ENCODE peak calls at places on chromosomes 4 and X, in ten cellular contexts. I is RCC 7860; G is Right ventricle myocardium superior; F is stimulated activated CD4-positive, alpha-beta T cell treated with anti-CD3 and anti-CD28 coated beads, Interleukin-15, amount 100 ng/mL, for 48 hours; Q is bronchial epithelial cell; X is globus pallidus; M is amygdala; H is iPS-NIHi11; W is activated T-cell treated with anti-CD3 and anti-CD28 coated beads, Interleukin-2, amount 50 U/mL, for 72 hours; K is NCI-H82. U is an unnamed sample.

GRCh38 chr4:112038861-112039260 is 106.4 kb upstream of the FAM241A start:
- DNase-seq in I (peak), G (no peak), F (no peak), Q (peak), X (no peak), M (no peak), H (no peak), W (no peak), K (no peak), U (no peak)

GRCh38 chr4:188613976-188614375 is 474.7 kb downstream of the TRIML1 start:
- DNase-seq in I (peak), G (no peak), F (no peak), Q (no peak), X (no peak), M (no peak), H (no peak), W (no peak), K (no peak), U (no peak)

GRCh38 chr4:168129802-168130201 is 37.5 kb downstream of the ANXA10 start:
- DNase-seq in I (no peak), G (no peak), F (no peak), Q (no peak), X (no peak), M (no peak), H (no peak), W (no peak), K (no peak), U (no peak)

GRCh38 chr4:104446431-104446925 is 48.2 kb downstream of the CXXC4 start:
- DNase-seq in I (no peak), G (no peak), F (no peak), Q (no peak), X (no peak), M (no peak), H (no peak), W (no peak), K (no peak), U (no peak)

GRCh38 chr4:81698536-81698935 is 226.8 kb upstream of the RASGEF1B start:
- DNase-seq in I (no peak), G (no peak), F (no peak), Q (no peak), X (no peak), M (no peak), H (no peak), W (no peak), K (peak), U (no peak)

GRCh38 chr4:34422472-34422871 is 1821.8 kb downstream of the ARAP2 start:
- DNase-seq in I (no peak), G (no peak), F (no peak), Q (peak), X (no peak), M (no peak), H (no peak), W (no peak), K (peak), U (no peak)

GRCh38 chr4:175422331-175422730 is 389.7 kb downstream of the GPM6A start:
- DNase-seq in I (peak), G (no peak), F (no peak), Q (no peak), X (no peak), M (no peak), H (no peak), W (no peak), K (no peak), U (no peak)

GRCh38 chrX:74180716-74181115 is 123.3 kb upstream of the ZCCHC13 start:
- DNase-seq in I (no peak), G (no peak), F (no peak), Q (no peak), X (no peak), M (no peak), H (no peak), W (no peak), K (no peak), U (no peak)

GRCh38 chr4:958314-958665 is 15.1 kb downstream of the DGKQ start:
- DNase-seq in I (no peak), G (peak), F (no peak), Q (no peak), X (no peak), M (no peak), H (peak), W (no peak), K (no peak), U (no peak)

GRCh38 chrX:31209005-31209612 is 137.3 kb upstream of the FTHL17 start:
- DNase-seq in I (no peak), G (no peak), F (no peak), Q (peak), X (no peak), M (no peak), H (no peak), W (no peak), K (no peak), U (no peak)

GRCh38 chr4:153555730-153556440 is 89.7 kb downstream of the TMEM131L start:
- DNase-seq in I (no peak), G (peak), F (no peak), Q (no peak), X (no peak), M (no peak), H (peak), W (no peak), K (no peak), U (no peak)

GRCh38 chr4:575281-576141 is 584 bp downstream of the TMEM271 start:
- DNase-seq in I (no peak), G (peak), F (no peak), Q (peak), X (no peak), M (no peak), H (peak), W (peak), K (peak), U (no peak)

GRCh38 chr4:41203169-41203568 is 11.2 kb downstream of the APBB2 start:
- DNase-seq in I (no peak), G (no peak), F (no peak), Q (no peak), X (no peak), M (no peak), H (no peak), W (no peak), K (no peak), U (no peak)

GRCh38 chr4:158809611-158810486 is 41.0 kb downstream of the FNIP2 start:
- DNase-seq in I (peak), G (no peak), F (no peak), Q (peak), X (no peak), M (no peak), H (no peak), W (no peak), K (no peak), U (peak)

GRCh38 chrX:9785944-9786741 is at the start of gene SHROOM2:
- DNase-seq in I (no peak), G (no peak), F (no peak), Q (no peak), X (no peak), M (no peak), H (peak), W (peak), K (peak), U (no peak)

GRCh38 chr4:19983072-19983471 is 268.6 kb upstream of the SLIT2 start:
- DNase-seq in I (peak), G (no peak), F (no peak), Q (peak), X (no peak), M (no peak), H (no peak), W (no peak), K (no peak), U (no peak)

GRCh38 chr4:170248576-170248975 is 158.8 kb upstream of the AADAT start:
- DNase-seq in I (peak), G (no peak), F (no peak), Q (peak), X (no peak), M (no peak), H (no peak), W (no peak), K (no peak), U (no peak)

GRCh38 chr4:4577359-4577875 is 35.6 kb upstream of the STX18 start:
- DNase-seq in I (no peak), G (no peak), F (no peak), Q (peak), X (no peak), M (no peak), H (no peak), W (no peak), K (no peak), U (no peak)

GRCh38 chrX:85622635-85623034 is 243.2 kb upstream of the POF1B start:
- DNase-seq in I (no peak), G (no peak), F (no peak), Q (no peak), X (no peak), M (no peak), H (no peak), W (no peak), K (no peak), U (no peak)

GRCh38 chr4:179465131-179465797 is 2023.0 kb upstream of the AGA start:
- DNase-seq in I (peak), G (no peak), F (no peak), Q (peak), X (no peak), M (no peak), H (peak), W (no peak), K (no peak), U (no peak)

GRCh38 chr4:1057403-1057745 is 45.9 kb downstream of the FGFRL1 start:
- DNase-seq in I (no peak), G (no peak), F (no peak), Q (no peak), X (no peak), M (no peak), H (no peak), W (no peak), K (no peak), U (no peak)

GRCh38 chr4:22672519-22672918 is 20.2 kb upstream of the GBA3 start:
- DNase-seq in I (no peak), G (no peak), F (no peak), Q (no peak), X (no peak), M (no peak), H (no peak), W (no peak), K (no peak), U (no peak)

GRCh38 chrX:131146702-131147101 is 88.6 kb downstream of the ARHGAP36 start:
- DNase-seq in I (no peak), G (no peak), F (no peak), Q (no peak), X (no peak), M (no peak), H (no peak), W (no peak), K (no peak), U (no peak)

GRCh38 chr4:7503597-7503996 is 68.9 kb upstream of the PSAPL1 start:
- DNase-seq in I (no peak), G (no peak), F (no peak), Q (no peak), X (no peak), M (no peak), H (no peak), W (no peak), K (no peak), U (no peak)

GRCh38 chrX:11472381-11472780 is 179.2 kb downstream of the AMELX start:
- DNase-seq in I (no peak), G (no peak), F (no peak), Q (no peak), X (no peak), M (no peak), H (no peak), W (no peak), K (no peak), U (no peak)

U was measured in GM10248.